ENCODE peak calls at places on chromosomes 4 and X, in ten cellular contexts. One of them, this sample, is unnamed.

GRCh38 chr4:74366367-74366891 is 1.5 kb downstream of the EREG start:
- DNase-seq in sigmoid colon: no peak
- DNase-seq in GM12892: no peak
- DNase-seq in prostate gland: no peak
- DNase-seq in suprapubic skin: no peak
- DNase-seq in transverse colon: no peak
- DNase-seq in HCT116: no peak
- DNase-seq in upper lobe of left lung: no peak
- DNase-seq in GM23338: no peak
- DNase-seq in HepG2: no peak
- DNase-seq in this sample: no peak

GRCh38 chr4:24793219-24794005 is 2.0 kb upstream of the SOD3 start:
- DNase-seq in sigmoid colon: no peak
- DNase-seq in GM12892: no peak
- DNase-seq in prostate gland: no peak
- DNase-seq in suprapubic skin: peak; percentile 11
- DNase-seq in transverse colon: no peak
- DNase-seq in HCT116: peak; percentile 8
- DNase-seq in upper lobe of left lung: no peak
- DNase-seq in GM23338: peak; percentile 75
- DNase-seq in HepG2: peak; percentile 25
- DNase-seq in this sample: no peak

GRCh38 chrX:153723351-153724251 is 586 bp downstream of the BCAP31 start:
- DNase-seq in sigmoid colon: no peak
- DNase-seq in GM12892: peak; percentile 59
- DNase-seq in prostate gland: peak; percentile 12
- DNase-seq in suprapubic skin: no peak
- DNase-seq in transverse colon: peak; percentile 55
- DNase-seq in HCT116: no peak
- DNase-seq in upper lobe of left lung: peak; percentile 47
- DNase-seq in GM23338: peak; percentile 56
- DNase-seq in HepG2: peak; percentile 59
- DNase-seq in this sample: peak; percentile 48

GRCh38 chrX:10579018-10579752 is 41.2 kb downstream of the MID1 start:
- DNase-seq in sigmoid colon: no peak
- DNase-seq in GM12892: no peak
- DNase-seq in prostate gland: no peak
- DNase-seq in suprapubic skin: no peak
- DNase-seq in transverse colon: no peak
- DNase-seq in HCT116: peak; percentile 78
- DNase-seq in upper lobe of left lung: no peak
- DNase-seq in GM23338: no peak
- DNase-seq in HepG2: peak; percentile 62
- DNase-seq in this sample: no peak

GRCh38 chr4:139876328-139876941 is 210.8 kb downstream of the MGST2 start:
- DNase-seq in sigmoid colon: no peak
- DNase-seq in GM12892: no peak
- DNase-seq in prostate gland: peak; percentile 9
- DNase-seq in suprapubic skin: no peak
- DNase-seq in transverse colon: no peak
- DNase-seq in HCT116: no peak
- DNase-seq in upper lobe of left lung: no peak
- DNase-seq in GM23338: no peak
- DNase-seq in HepG2: no peak
- DNase-seq in this sample: no peak

GRCh38 chrX:55342533-55343501 is 78.1 kb upstream of the PAGE3 start:
- DNase-seq in sigmoid colon: no peak
- DNase-seq in GM12892: peak; percentile 31
- DNase-seq in prostate gland: no peak
- DNase-seq in suprapubic skin: no peak
- DNase-seq in transverse colon: peak; percentile 39
- DNase-seq in HCT116: no peak
- DNase-seq in upper lobe of left lung: no peak
- DNase-seq in GM23338: peak; percentile 53
- DNase-seq in HepG2: peak; percentile 3
- DNase-seq in this sample: peak; percentile 30

GRCh38 chr4:82797591-82798081 is 960 bp downstream of the SCD5 start:
- DNase-seq in sigmoid colon: peak; percentile 75
- DNase-seq in GM12892: peak; percentile 27
- DNase-seq in prostate gland: peak; percentile 10
- DNase-seq in suprapubic skin: no peak
- DNase-seq in transverse colon: peak; percentile 16
- DNase-seq in HCT116: no peak
- DNase-seq in upper lobe of left lung: no peak
- DNase-seq in GM23338: peak; percentile 46
- DNase-seq in HepG2: no peak
- DNase-seq in this sample: no peak

GRCh38 chrX:39199429-39199828 is 398.2 kb downstream of the MID1IP1 start:
- DNase-seq in sigmoid colon: no peak
- DNase-seq in GM12892: no peak
- DNase-seq in prostate gland: no peak
- DNase-seq in suprapubic skin: no peak
- DNase-seq in transverse colon: no peak
- DNase-seq in HCT116: no peak
- DNase-seq in upper lobe of left lung: no peak
- DNase-seq in GM23338: no peak
- DNase-seq in HepG2: no peak
- DNase-seq in this sample: no peak

GRCh38 chrX:123976671-123977316 is 15.3 kb downstream of the STAG2 start:
- DNase-seq in sigmoid colon: no peak
- DNase-seq in GM12892: no peak
- DNase-seq in prostate gland: no peak
- DNase-seq in suprapubic skin: no peak
- DNase-seq in transverse colon: no peak
- DNase-seq in HCT116: no peak
- DNase-seq in upper lobe of left lung: no peak
- DNase-seq in GM23338: peak; percentile 17
- DNase-seq in HepG2: peak; percentile 31
- DNase-seq in this sample: no peak

GRCh38 chrX:153773741-153774575 is 6.9 kb upstream of the SRPK3 start:
- DNase-seq in sigmoid colon: peak; percentile 67
- DNase-seq in GM12892: peak; percentile 25
- DNase-seq in prostate gland: no peak
- DNase-seq in suprapubic skin: no peak
- DNase-seq in transverse colon: no peak
- DNase-seq in HCT116: no peak
- DNase-seq in upper lobe of left lung: no peak
- DNase-seq in GM23338: no peak
- DNase-seq in HepG2: no peak
- DNase-seq in this sample: no peak

GRCh38 chrX:153476628-153477027 is 6.3 kb upstream of the HAUS7 start:
- DNase-seq in sigmoid colon: no peak
- DNase-seq in GM12892: no peak
- DNase-seq in prostate gland: no peak
- DNase-seq in suprapubic skin: no peak
- DNase-seq in transverse colon: no peak
- DNase-seq in HCT116: no peak
- DNase-seq in upper lobe of left lung: no peak
- DNase-seq in GM23338: no peak
- DNase-seq in HepG2: no peak
- DNase-seq in this sample: no peak

GRCh38 chrX:109475174-109475891 is 6.6 kb downstream of the GUCY2F start:
- DNase-seq in sigmoid colon: no peak
- DNase-seq in GM12892: no peak
- DNase-seq in prostate gland: peak; percentile 11
- DNase-seq in suprapubic skin: no peak
- DNase-seq in transverse colon: no peak
- DNase-seq in HCT116: peak; percentile 54
- DNase-seq in upper lobe of left lung: peak; percentile 22
- DNase-seq in GM23338: peak; percentile 74
- DNase-seq in HepG2: peak; percentile 35
- DNase-seq in this sample: peak; percentile 26

GRCh38 chrX:17033225-17033624 is 86.8 kb downstream of the REPS2 start:
- DNase-seq in sigmoid colon: no peak
- DNase-seq in GM12892: no peak
- DNase-seq in prostate gland: no peak
- DNase-seq in suprapubic skin: no peak
- DNase-seq in transverse colon: no peak
- DNase-seq in HCT116: no peak
- DNase-seq in upper lobe of left lung: no peak
- DNase-seq in GM23338: no peak
- DNase-seq in HepG2: no peak
- DNase-seq in this sample: no peak

GRCh38 chrX:17031827-17032226 is 85.4 kb downstream of the REPS2 start:
- DNase-seq in sigmoid colon: no peak
- DNase-seq in GM12892: no peak
- DNase-seq in prostate gland: no peak
- DNase-seq in suprapubic skin: no peak
- DNase-seq in transverse colon: no peak
- DNase-seq in HCT116: no peak
- DNase-seq in upper lobe of left lung: no peak
- DNase-seq in GM23338: no peak
- DNase-seq in HepG2: no peak
- DNase-seq in this sample: no peak

GRCh38 chrX:17030580-17031285 is 84.3 kb downstream of the REPS2 start:
- DNase-seq in sigmoid colon: no peak
- DNase-seq in GM12892: no peak
- DNase-seq in prostate gland: no peak
- DNase-seq in suprapubic skin: no peak
- DNase-seq in transverse colon: no peak
- DNase-seq in HCT116: no peak
- DNase-seq in upper lobe of left lung: no peak
- DNase-seq in GM23338: no peak
- DNase-seq in HepG2: no peak
- DNase-seq in this sample: no peak

GRCh38 chrX:17030092-17030491 is 83.6 kb downstream of the REPS2 start:
- DNase-seq in sigmoid colon: no peak
- DNase-seq in GM12892: no peak
- DNase-seq in prostate gland: no peak
- DNase-seq in suprapubic skin: no peak
- DNase-seq in transverse colon: no peak
- DNase-seq in HCT116: no peak
- DNase-seq in upper lobe of left lung: no peak
- DNase-seq in GM23338: no peak
- DNase-seq in HepG2: no peak
- DNase-seq in this sample: no peak

DNA sequence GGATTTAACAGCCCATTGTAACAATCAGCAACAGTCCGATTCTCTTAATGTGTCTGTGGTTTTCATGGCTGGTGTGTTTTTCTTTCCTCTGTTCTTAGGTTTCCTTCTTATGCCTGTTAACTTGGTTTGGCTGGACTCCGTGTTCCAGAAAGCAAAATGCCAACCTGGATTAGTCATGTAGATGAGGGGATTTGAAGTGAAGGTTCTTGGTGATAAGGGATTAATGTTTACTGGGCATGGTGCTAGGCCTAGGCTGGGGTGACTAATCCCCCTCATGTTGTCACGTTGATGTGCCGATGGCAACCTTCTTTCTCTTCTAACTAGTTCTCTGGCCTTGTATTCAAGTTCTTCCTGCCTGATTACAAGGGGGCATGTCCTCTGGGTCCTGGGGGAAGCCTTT is 85.9 kb downstream of the REPS2 start:
- DNase-seq in sigmoid colon: no peak
- DNase-seq in GM12892: no peak
- DNase-seq in prostate gland: peak; percentile 17
- DNase-seq in suprapubic skin: no peak
- DNase-seq in transverse colon: no peak
- DNase-seq in HCT116: no peak
- DNase-seq in upper lobe of left lung: peak; percentile 49
- DNase-seq in GM23338: no peak
- DNase-seq in HepG2: no peak
- DNase-seq in this sample: peak; percentile 54
- TF ChIP-seq POLR2AphosphoS5 in sigmoid colon: no peak
- TF ChIP-seq POLR2AphosphoS5 in GM12892: no peak
- TF ChIP-seq POLR2AphosphoS5 in prostate gland: peak; percentile 78
- TF ChIP-seq POLR2AphosphoS5 in suprapubic skin: no peak
- TF ChIP-seq POLR2AphosphoS5 in transverse colon: no peak
- TF ChIP-seq POLR2AphosphoS5 in HCT116: no peak
- TF ChIP-seq POLR2AphosphoS5 in upper lobe of left lung: no peak
- TF ChIP-seq POLR2AphosphoS5 in GM23338: no peak
- TF ChIP-seq POLR2AphosphoS5 in HepG2: no peak
- TF ChIP-seq POLR2AphosphoS5 in this sample: peak; percentile 44

GRCh38 chr4:72701987-72702819 is 133.2 kb upstream of the ADAMTS3 start:
- DNase-seq in sigmoid colon: no peak
- DNase-seq in GM12892: no peak
- DNase-seq in prostate gland: peak; percentile 43
- DNase-seq in suprapubic skin: no peak
- DNase-seq in transverse colon: no peak
- DNase-seq in HCT116: peak; percentile 19
- DNase-seq in upper lobe of left lung: no peak
- DNase-seq in GM23338: peak; percentile 81
- DNase-seq in HepG2: peak; percentile 42
- DNase-seq in this sample: peak; percentile 28

GRCh38 chr4:72709475-72709874 is 140.5 kb upstream of the ADAMTS3 start:
- DNase-seq in sigmoid colon: no peak
- DNase-seq in GM12892: no peak
- DNase-seq in prostate gland: no peak
- DNase-seq in suprapubic skin: no peak
- DNase-seq in transverse colon: no peak
- DNase-seq in HCT116: no peak
- DNase-seq in upper lobe of left lung: no peak
- DNase-seq in GM23338: no peak
- DNase-seq in HepG2: no peak
- DNase-seq in this sample: no peak

GRCh38 chr4:72706633-72707032 is 137.6 kb upstream of the ADAMTS3 start:
- DNase-seq in sigmoid colon: no peak
- DNase-seq in GM12892: no peak
- DNase-seq in prostate gland: no peak
- DNase-seq in suprapubic skin: no peak
- DNase-seq in transverse colon: no peak
- DNase-seq in HCT116: no peak
- DNase-seq in upper lobe of left lung: no peak
- DNase-seq in GM23338: no peak
- DNase-seq in HepG2: no peak
- DNase-seq in this sample: no peak
- TF ChIP-seq POLR2AphosphoS5 in sigmoid colon: no peak
- TF ChIP-seq POLR2AphosphoS5 in GM12892: no peak
- TF ChIP-seq POLR2AphosphoS5 in prostate gland: no peak
- TF ChIP-seq POLR2AphosphoS5 in suprapubic skin: no peak
- TF ChIP-seq POLR2AphosphoS5 in transverse colon: no peak
- TF ChIP-seq POLR2AphosphoS5 in HCT116: no peak
- TF ChIP-seq POLR2AphosphoS5 in upper lobe of left lung: no peak
- TF ChIP-seq POLR2AphosphoS5 in GM23338: no peak
- TF ChIP-seq POLR2AphosphoS5 in HepG2: no peak
- TF ChIP-seq POLR2AphosphoS5 in this sample: no peak

GRCh38 chr4:163967710-163968109 is 473.2 kb downstream of the TMA16 start:
- DNase-seq in sigmoid colon: no peak
- DNase-seq in GM12892: no peak
- DNase-seq in prostate gland: no peak
- DNase-seq in suprapubic skin: no peak
- DNase-seq in transverse colon: no peak
- DNase-seq in HCT116: no peak
- DNase-seq in upper lobe of left lung: no peak
- DNase-seq in GM23338: no peak
- DNase-seq in HepG2: no peak
- DNase-seq in this sample: no peak

GRCh38 chr4:163967263-163967662 is 472.8 kb downstream of the TMA16 start:
- DNase-seq in sigmoid colon: no peak
- DNase-seq in GM12892: no peak
- DNase-seq in prostate gland: no peak
- DNase-seq in suprapubic skin: no peak
- DNase-seq in transverse colon: no peak
- DNase-seq in HCT116: no peak
- DNase-seq in upper lobe of left lung: no peak
- DNase-seq in GM23338: no peak
- DNase-seq in HepG2: no peak
- DNase-seq in this sample: no peak
- TF ChIP-seq POLR2AphosphoS5 in sigmoid colon: no peak
- TF ChIP-seq POLR2AphosphoS5 in GM12892: no peak
- TF ChIP-seq POLR2AphosphoS5 in prostate gland: no peak
- TF ChIP-seq POLR2AphosphoS5 in suprapubic skin: no peak
- TF ChIP-seq POLR2AphosphoS5 in transverse colon: no peak
- TF ChIP-seq POLR2AphosphoS5 in HCT116: no peak
- TF ChIP-seq POLR2AphosphoS5 in upper lobe of left lung: no peak
- TF ChIP-seq POLR2AphosphoS5 in GM23338: no peak
- TF ChIP-seq POLR2AphosphoS5 in HepG2: no peak
- TF ChIP-seq POLR2AphosphoS5 in this sample: no peak

GRCh38 chr4:187922274-187922673 is 73.3 kb upstream of the ZFP42 start:
- DNase-seq in sigmoid colon: no peak
- DNase-seq in GM12892: no peak
- DNase-seq in prostate gland: no peak
- DNase-seq in suprapubic skin: no peak
- DNase-seq in transverse colon: no peak
- DNase-seq in HCT116: no peak
- DNase-seq in upper lobe of left lung: no peak
- DNase-seq in GM23338: no peak
- DNase-seq in HepG2: no peak
- DNase-seq in this sample: no peak
- TF ChIP-seq POLR2AphosphoS5 in sigmoid colon: no peak
- TF ChIP-seq POLR2AphosphoS5 in GM12892: no peak
- TF ChIP-seq POLR2AphosphoS5 in prostate gland: no peak
- TF ChIP-seq POLR2AphosphoS5 in suprapubic skin: no peak
- TF ChIP-seq POLR2AphosphoS5 in transverse colon: no peak
- TF ChIP-seq POLR2AphosphoS5 in HCT116: no peak
- TF ChIP-seq POLR2AphosphoS5 in upper lobe of left lung: no peak
- TF ChIP-seq POLR2AphosphoS5 in GM23338: no peak
- TF ChIP-seq POLR2AphosphoS5 in HepG2: no peak
- TF ChIP-seq POLR2AphosphoS5 in this sample: no peak